ENCODE peak calls at places on chromosomes 3 and 15, in five cellular contexts. J is neuronal stem cell, H is psoas muscle, K is stomach, E is ascending aorta. C is an unnamed sample. For H3K9me3, H3K36me3 and H3K27me3, the result is how much of the 10 kb centered on the place peaks cover.

GRCh38 chr15:33209575-33210519 is 15.3 kb upstream of the FMN1 start:
- DNase-seq in E (no peak), K (no peak), H (no peak), J (no peak), C (no peak)

GRCh38 chr3:160006282-160007163 is 17.9 kb downstream of the IL12A start:
- DNase-seq in H (no peak), J (peak), K (peak), E (no peak), C (peak)

GRCh38 chr15:33154366-33155166 is 39.9 kb downstream of the FMN1 start:
- DNase-seq in H (peak), J (no peak), K (no peak), E (peak), C (peak)

GRCh38 chr3:154967090-154967489 is 113.0 kb upstream of the MME start:
- DNase-seq in E (no peak), K (no peak), H (no peak), J (no peak), C (no peak)

GRCh38 chr3:99111235-99111634 is 209.7 kb upstream of the DCBLD2 start:
- DNase-seq in K (no peak), J (no peak), E (no peak), H (no peak), C (no peak)

GRCh38 chr3:56783644-56784451 is 17.9 kb downstream of the ARHGEF3 start:
- DNase-seq in H (peak), K (peak), J (no peak), E (peak), C (peak)

GRCh38 chr3:138686771-138687221 is 78.2 kb downstream of the FAIM start:
- DNase-seq in J (no peak), E (no peak), H (no peak), K (no peak), C (no peak)

GRCh38 chr3:64319391-64319790 is 94.1 kb upstream of the PRICKLE2 start:
- DNase-seq in J (no peak), H (no peak), E (no peak), K (no peak), C (no peak)

GRCh38 chr3:130354430-130354829 is 9.0 kb downstream of the COL6A5 start:
- DNase-seq in K (no peak), E (no peak), H (no peak), J (no peak), C (no peak)

GRCh38 chr3:170301404-170301803 is 56.1 kb upstream of the SKIL start:
- DNase-seq in J (no peak), E (no peak), K (no peak), H (no peak), C (no peak)

GRCh38 chr15:42359249-42359648 is at the start of gene CAPN3:
- DNase-seq in J (no peak), K (no peak), H (no peak), E (no peak), C (no peak)

GRCh38 chr3:42159706-42160472 is 68.7 kb downstream of the TRAK1 start:
- DNase-seq in H (peak), J (peak), K (peak), E (no peak), C (peak)

GRCh38 chr3:154252759-154253638 is 71.3 kb downstream of the DHX36 start:
- DNase-seq in J (peak), K (peak), H (peak), E (peak), C (peak)

GRCh38 chr15:57171414-57171813 is 204.9 kb upstream of the CGNL1 start:
- DNase-seq in E (no peak), J (no peak), K (no peak), H (no peak), C (no peak)

GRCh38 chr3:126752303-126753190 is 48.5 kb downstream of the CHCHD6 start:
- DNase-seq in E (peak), J (peak), H (peak), K (peak), C (peak)

GRCh38 chr15:29070471-29071192 is 184.9 kb downstream of the APBA2 start:
- DNase-seq in H (no peak), J (no peak), K (no peak), E (no peak), C (no peak)

GRCh38 chr3:99706410-99706809 is 68.0 kb downstream of the COL8A1 start:
- DNase-seq in K (no peak), J (no peak), E (no peak), H (no peak), C (no peak)

GRCh38 chr15:33580526-33580925 is 269.8 kb downstream of the RYR3 start:
- DNase-seq in H (no peak), J (no peak), E (no peak), K (no peak), C (no peak)

GRCh38 chr3:119669906-119670570 is 7.2 kb downstream of the COX17 start:
- DNase-seq in K (no peak), H (no peak), J (no peak), E (no peak), C (no peak)

GRCh38 chr3:78258798-78259197 is 1218.9 kb downstream of the ROBO2 start:
- DNase-seq in E (no peak), H (no peak), K (no peak), J (no peak), C (no peak)

GRCh38 chr3:107588217-107588616 is 65.5 kb downstream of the BBX start:
- DNase-seq in J (no peak), K (no peak), E (no peak), H (no peak), C (no peak)

GRCh38 chr3:76096036-76096435 is 310.7 kb upstream of the ZNF717 start:
- DNase-seq in J (no peak), H (no peak), K (no peak), E (no peak), C (no peak)

GRCh38 chr3:14457999-14458398 is 55.6 kb downstream of the SLC6A6 start:
- DNase-seq in E (no peak), J (no peak), K (peak), H (no peak), C (no peak)

GRCh38 chr3:195467641-195468390 is 25.0 kb upstream of the ACAP2 start:
- DNase-seq in E (no peak), J (no peak), H (no peak), K (no peak), C (no peak)

GRCh38 chr3:149174901-149175300 is 45.5 kb downstream of the HPS3 start:
- DNase-seq in J (no peak), H (no peak), E (no peak), K (no peak), C (no peak)

GRCh38 chr3:193896419-193896818 is 239.5 kb upstream of the HES1 start:
- DNase-seq in K (no peak), H (no peak), E (no peak), J (no peak), C (no peak)

GRCh38 chr3:133836497-133837158 is 31.0 kb downstream of the SRPRB start:
- DNase-seq in K (no peak), J (no peak), E (peak), H (no peak), C (no peak)

GRCh38 chr3:90007786-90008499 is 900.5 kb downstream of the EPHA3 start:
- DNase-seq in K (no peak), E (no peak), J (no peak), H (no peak), C (no peak)

GRCh38 chr3:11764931-11765363 is 81.7 kb downstream of the TAMM41 start:
- DNase-seq in K (no peak), H (no peak), J (no peak), E (no peak), C (no peak)

GRCh38 chr3:42898896-42899675 is 6.9 kb upstream of the ZNF662 start:
- DNase-seq in J (no peak), E (no peak), H (no peak), K (no peak), C (no peak)

GRCh38 chr15:67945951-67946700 is 106.3 kb upstream of the RNU6-1 start:
- DNase-seq in J (peak), K (no peak), E (no peak), H (no peak), C (no peak)

GRCh38 chr3:107939621-107940236 is 151.1 kb downstream of the CD47 start:
- DNase-seq in E (no peak), H (no peak), J (no peak), K (no peak), C (no peak)

GRCh38 chr15:41934843-41935242 is 37.5 kb downstream of the EHD4 start:
- DNase-seq in J (no peak), K (peak), E (no peak), H (no peak), C (no peak)

GRCh38 chr3:128006061-128006470 is 46.2 kb upstream of the SEC61A1 start:
- DNase-seq in H (no peak), K (no peak), J (peak), E (no peak), C (no peak)

DNA sequence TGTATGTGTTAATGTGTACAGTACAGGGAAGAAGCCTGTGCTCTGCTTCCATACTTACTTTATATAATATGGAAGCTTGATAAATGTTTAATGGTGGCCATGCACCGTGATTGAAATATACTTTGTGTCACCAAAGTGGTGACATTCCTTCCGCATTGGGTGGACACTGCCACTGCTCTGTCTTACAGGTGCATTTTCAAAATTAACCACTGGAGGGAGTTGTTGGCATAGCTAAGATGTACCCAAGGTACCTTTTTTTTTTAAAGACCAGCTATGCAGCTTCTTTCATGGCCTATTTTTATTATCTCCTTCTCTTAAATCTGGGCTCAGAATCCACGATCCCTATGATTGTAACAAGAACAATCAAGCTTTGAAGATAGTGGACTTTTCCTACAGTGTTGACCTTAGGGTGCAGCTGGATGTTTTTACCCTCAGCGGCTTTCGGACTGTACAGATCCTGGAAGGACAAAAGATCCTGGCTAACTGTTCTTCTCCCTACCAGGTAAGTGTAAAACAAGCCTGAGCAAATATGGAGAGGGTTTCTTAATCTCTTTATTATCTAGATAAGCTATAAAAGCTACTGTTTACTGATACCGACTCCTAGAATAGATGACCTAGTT is 21.6 kb upstream of the PAK6 start:
- DNase-seq in H (peak), J (peak), E (no peak), K (peak), C (peak)
- H3K9me3 ChIP-seq in H (under half), J (under half), E (under half), K (under half), C (under half)

GRCh38 chr3:38227989-38228388 is 37.6 kb upstream of the SLC22A13 start:
- DNase-seq in J (no peak), E (no peak), K (no peak), H (no peak), C (no peak)

GRCh38 chr3:38229036-38229435 is 36.6 kb upstream of the SLC22A13 start:
- DNase-seq in E (no peak), J (no peak), H (no peak), K (no peak), C (no peak)

GRCh38 chr3:38235466-38235865 is 30.1 kb upstream of the SLC22A13 start:
- DNase-seq in H (no peak), E (no peak), J (no peak), K (no peak), C (no peak)

GRCh38 chr3:38238416-38239008 is 27.1 kb upstream of the SLC22A13 start:
- DNase-seq in J (no peak), E (no peak), K (no peak), H (no peak), C (no peak)

GRCh38 chr3:38232701-38233100 is 32.9 kb upstream of the SLC22A13 start:
- DNase-seq in E (no peak), J (no peak), H (no peak), K (no peak), C (no peak)
- H3K36me3 ChIP-seq in E (under half), J (half or more), H (half or more), K (half or more), C (under half)

GRCh38 chr15:81069909-81070308 is 64.2 kb upstream of the CFAP161 start:
- DNase-seq in K (no peak), J (no peak), E (no peak), H (no peak), C (no peak)
- H3K27me3 ChIP-seq in K (under half), J (under half), E (under half), H (under half), C (under half)

GRCh38 chr15:100812802-100813201 is 66.8 kb upstream of the ALDH1A3 start:
- DNase-seq in H (no peak), E (no peak), J (no peak), K (no peak), C (no peak)
- H3K9me3 ChIP-seq in H (under half), E (under half), J (under half), K (under half), C (under half)

DNA sequence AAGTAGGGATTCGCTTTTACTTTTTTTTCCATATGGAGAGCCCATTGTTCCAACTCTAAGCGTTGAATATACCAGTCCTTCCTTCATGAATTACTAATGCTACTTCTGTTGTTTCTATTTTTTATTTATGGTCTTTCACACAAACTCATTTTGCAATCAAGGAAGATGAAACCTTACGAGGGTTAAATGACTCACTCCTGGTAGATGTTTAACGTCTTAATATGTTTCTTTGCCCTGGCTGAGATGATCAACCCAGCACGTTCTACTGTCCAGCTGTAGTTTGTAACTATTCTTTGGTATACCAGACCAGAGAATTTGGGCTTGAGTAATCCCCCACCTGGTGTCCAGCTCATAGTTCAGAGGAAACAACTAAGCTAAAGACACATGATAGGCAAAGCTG is 23.1 kb downstream of the CDCP1 start:
- DNase-seq in H (no peak), J (no peak), K (no peak), E (no peak), C (no peak)
- H3K36me3 ChIP-seq in H (under half), J (under half), K (under half), E (under half), C (under half)

DNA sequence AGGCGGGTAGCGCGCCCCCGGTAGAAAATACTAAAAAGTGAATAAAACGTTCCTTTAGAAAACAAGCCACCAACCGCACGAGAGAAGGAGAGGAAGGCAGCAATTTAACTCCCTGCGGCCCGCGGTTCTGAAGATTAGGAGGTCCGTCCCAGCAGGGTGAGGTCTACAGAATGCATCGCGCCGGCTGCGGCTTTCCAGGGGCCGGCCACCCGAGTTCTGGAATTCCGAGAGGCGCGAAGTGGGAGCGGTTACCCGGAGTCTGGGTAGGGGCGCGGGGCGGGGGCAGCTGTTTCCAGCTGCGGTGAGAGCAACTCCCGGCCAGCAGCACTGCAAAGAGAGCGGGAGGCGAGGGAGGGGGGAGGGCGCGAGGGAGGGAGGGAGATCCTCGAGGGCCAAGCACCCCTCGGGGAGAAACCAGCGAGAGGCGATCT is 318.6 kb downstream of the FGF12 start:
- DNase-seq in J (peak), H (peak), E (no peak), K (no peak), C (no peak)
- H3K27me3 ChIP-seq in J (under half), H (under half), E (under half), K (half or more), C (under half)

GRCh38 chr3:196793224-196793623 is 53.6 kb downstream of the PAK2 start:
- DNase-seq in H (no peak), J (no peak), K (no peak), E (no peak), C (no peak)

GRCh38 chr3:196788509-196788908 is 48.9 kb downstream of the PAK2 start:
- DNase-seq in J (no peak), K (no peak), E (no peak), H (no peak), C (no peak)

GRCh38 chr3:196792771-196793170 is 53.1 kb downstream of the PAK2 start:
- DNase-seq in E (no peak), J (no peak), K (no peak), H (no peak), C (no peak)

GRCh38 chr3:196789773-196790419 is 50.2 kb downstream of the PAK2 start:
- DNase-seq in E (no peak), K (no peak), H (no peak), J (no peak), C (no peak)

DNA sequence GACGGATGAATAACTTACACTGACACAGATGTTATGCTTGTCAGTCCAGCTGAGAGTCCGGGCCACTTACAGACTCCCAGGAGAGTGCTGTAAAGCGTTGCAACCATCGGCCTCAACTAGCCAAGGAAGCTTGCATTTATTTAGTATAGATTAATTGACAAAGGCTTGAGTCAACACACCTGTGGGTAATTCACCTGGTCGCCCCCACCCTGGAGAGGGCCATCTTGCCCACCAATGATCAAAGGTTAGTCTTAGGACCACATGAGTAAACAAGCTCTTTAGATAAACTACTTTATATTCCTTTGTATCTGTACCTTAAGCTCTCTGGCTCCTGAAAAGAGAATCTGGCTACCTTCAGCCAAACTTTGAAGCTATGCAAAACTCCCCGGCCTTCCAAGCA is 51.0 kb downstream of the PAK2 start:
- DNase-seq in J (no peak), K (no peak), H (no peak), E (no peak), C (no peak)
- H3K9me3 ChIP-seq in J (under half), K (under half), H (under half), E (under half), C (under half)

GRCh38 chr3:32577621-32578556 is 7.2 kb upstream of the DYNC1LI1 start:
- DNase-seq in E (no peak), J (no peak), K (no peak), H (no peak), C (no peak)
- H3K36me3 ChIP-seq in E (under half), J (under half), K (under half), H (under half), C (under half)